ENCODE peak calls at places on chromosomes 13 and 19, in nine cellular contexts. J is cardiac fibroblast, O is astrocyte, I is IMR-90, K is AG04450, C is cardiac muscle cell, M is body of pancreas, B is left ventricle myocardium inferior, X is SK-N-SH. N is an unnamed sample.

GRCh38 chr13:99992912-99993311 is 11.3 kb downstream of the ZIC2 start:
- DNase-seq in C (no peak), I (no peak), K (no peak), B (no peak), O (no peak), X (no peak), J (no peak), M (no peak), N (no peak)

GRCh38 chr13:71240906-71241305 is 626.1 kb downstream of the DACH1 start:
- DNase-seq in C (peak; percentile 32), J (peak; percentile 34), I (no peak), X (peak; percentile 35), O (peak; percentile 7), M (no peak), K (no peak), B (no peak), N (no peak)

GRCh38 chr19:35757231-35757748 is 461 bp upstream of the HSPB6 start:
- DNase-seq in X (peak; percentile 70), K (peak; percentile 85), O (peak; percentile 93), B (peak; percentile 87), C (peak; percentile 98), M (peak; percentile 69), J (peak; percentile 99), I (peak; percentile 96), N (no peak)

GRCh38 chr13:60411983-60412382 is 15.0 kb downstream of the TDRD3 start:
- DNase-seq in C (peak; percentile 62), O (peak; percentile 35), I (no peak), K (no peak), J (peak; percentile 54), M (no peak), B (no peak), X (no peak), N (no peak)

GRCh38 chr13:64810701-64811258 is 2419.4 kb downstream of the PCDH9 start:
- DNase-seq in J (peak; percentile 20), B (no peak), X (no peak), O (peak; percentile 19), C (peak; percentile 11), I (peak; percentile 29), M (no peak), K (no peak), N (no peak)

GRCh38 chr19:35882074-35882832 is 13.9 kb downstream of the APLP1 start:
- DNase-seq in X (peak; percentile 79), M (peak; percentile 51), C (peak; percentile 84), B (no peak), I (peak; percentile 81), J (peak; percentile 87), O (peak; percentile 54), K (peak; percentile 61), N (no peak)

GRCh38 chr13:24130134-24130792 is 30.3 kb upstream of the SPATA13 start:
- DNase-seq in J (no peak), O (peak; percentile 41), M (no peak), C (peak; percentile 23), X (no peak), I (peak; percentile 13), K (no peak), B (no peak), N (no peak)

GRCh38 chr13:29994911-29995601 is 144.6 kb upstream of the UBL3 start:
- DNase-seq in B (no peak), C (no peak), M (no peak), K (no peak), J (no peak), I (no peak), X (no peak), O (no peak), N (no peak)

GRCh38 chr13:49539313-49539712 is 43.6 kb downstream of the PHF11 start:
- DNase-seq in X (no peak), B (no peak), K (peak; percentile 42), M (no peak), O (peak; percentile 6), J (no peak), I (peak; percentile 20), C (no peak), N (no peak)

GRCh38 chr19:45340232-45340898 is at the start of gene KLC3:
- DNase-seq in X (peak; percentile 70), I (no peak), O (no peak), C (no peak), B (no peak), K (no peak), J (no peak), M (peak; percentile 80), N (no peak)

GRCh38 chr13:96053003-96053703 is at the start of gene UGGT2:
- DNase-seq in B (peak; percentile 96), O (peak; percentile 87), M (peak; percentile 97), K (peak; percentile 88), J (peak; percentile 97), C (peak; percentile 97), I (peak; percentile 94), X (peak; percentile 99), N (peak; percentile 90)

GRCh38 chr19:33794578-33795369 is 1.9 kb upstream of the KCTD15 start:
- DNase-seq in C (peak; percentile 50), K (no peak), O (no peak), I (no peak), X (peak; percentile 73), M (no peak), B (peak; percentile 40), J (peak; percentile 41), N (no peak)

GRCh38 chr19:35704218-35704617 is at the start of gene ZBTB32:
- DNase-seq in B (no peak), K (no peak), M (peak; percentile 28), C (peak; percentile 69), I (peak; percentile 61), X (peak; percentile 43), J (peak; percentile 60), O (peak; percentile 46), N (no peak)

GRCh38 chr19:4369888-4370260 is 26.5 kb downstream of the MPND start:
- DNase-seq in O (no peak), B (no peak), C (no peak), K (no peak), J (no peak), M (peak; percentile 55), X (no peak), I (peak; percentile 26), N (no peak)

GRCh38 chr13:23574421-23574820 is 4.2 kb downstream of the TNFRSF19 start:
- DNase-seq in C (no peak), O (no peak), K (no peak), I (no peak), B (no peak), M (no peak), X (no peak), J (no peak), N (no peak)

GRCh38 chr13:27450921-27451461 is 627 bp upstream of the MTIF3 start:
- DNase-seq in X (peak; percentile 54), I (peak; percentile 47), C (peak; percentile 53), B (peak; percentile 42), J (peak; percentile 55), K (no peak), M (peak; percentile 51), O (peak; percentile 60), N (no peak)

GRCh38 chr13:61294467-61295186 is 121.0 kb downstream of the PCDH20 start:
- DNase-seq in M (no peak), B (no peak), I (no peak), O (no peak), C (no peak), X (no peak), K (no peak), J (no peak), N (no peak)

GRCh38 chr19:43976732-43977131 is 7.3 kb upstream of the ZNF155 start:
- DNase-seq in I (no peak), C (no peak), J (no peak), X (no peak), O (no peak), M (no peak), K (no peak), B (no peak), N (no peak)
- TF ChIP-seq CTCF in I (no peak), C (no peak), J (no peak), X (no peak), O (no peak), M (no peak), K (no peak), B (no peak), N (no peak)

GRCh38 chr19:29843180-29844051 is 31.6 kb downstream of the CCNE1 start:
- DNase-seq in X (no peak), M (no peak), K (no peak), I (no peak), C (peak; percentile 63), J (peak; percentile 60), B (peak; percentile 36), O (no peak), N (no peak)
- TF ChIP-seq CTCF in X (no peak), M (no peak), K (no peak), I (no peak), C (no peak), J (no peak), B (no peak), O (no peak), N (no peak)

DNA sequence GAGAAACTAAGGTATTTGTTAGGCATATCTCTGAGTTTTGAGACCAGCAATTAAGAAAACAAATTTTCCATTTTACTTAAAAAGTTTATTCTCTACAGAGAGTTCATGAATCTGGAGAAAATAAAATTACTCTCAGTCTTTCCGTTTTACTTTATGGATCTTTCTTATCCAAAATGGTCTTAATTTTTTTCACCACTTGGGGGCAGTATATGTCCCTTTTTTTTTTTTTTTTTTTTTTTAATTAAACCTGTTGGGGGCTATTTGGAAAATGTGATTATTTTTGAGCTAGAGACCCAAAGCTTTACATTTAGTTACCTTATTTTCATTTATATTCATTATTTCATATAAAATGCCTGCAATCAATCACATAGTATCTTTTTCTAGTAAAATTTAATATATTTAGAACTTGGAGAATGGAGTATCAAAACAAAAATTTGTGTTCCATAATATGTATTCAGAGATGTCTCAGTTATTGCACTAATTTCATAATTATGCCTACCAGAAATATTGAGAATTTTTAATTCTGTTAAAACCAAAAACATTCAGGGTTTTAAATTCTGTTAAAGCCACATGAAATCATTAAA is 27.1 kb downstream of the PIBF1 start:
- DNase-seq in J (peak; percentile 21), B (no peak), M (no peak), K (no peak), O (no peak), C (peak; percentile 28), I (peak; percentile 6), X (peak; percentile 14), N (no peak)
- TF ChIP-seq CTCF in J (peak; percentile 40), B (peak; percentile 68), M (peak; percentile 71), K (peak; percentile 53), O (peak; percentile 37), C (peak; percentile 51), I (peak; percentile 44), X (peak; percentile 81), N (peak; percentile 85)

GRCh38 chr13:48233886-48234488 is 981 bp downstream of the ITM2B start:
- DNase-seq in B (no peak), X (no peak), C (peak; percentile 73), I (peak; percentile 61), O (peak; percentile 55), K (no peak), J (peak; percentile 72), M (no peak), N (no peak)

GRCh38 chr13:48232420-48233096 is 448 bp upstream of the ITM2B start:
- DNase-seq in I (no peak), J (no peak), M (no peak), C (no peak), O (no peak), B (no peak), X (no peak), K (no peak), N (no peak)

GRCh38 chr13:48231948-48232347 is 1.1 kb upstream of the ITM2B start:
- DNase-seq in J (no peak), K (no peak), B (no peak), X (no peak), O (no peak), C (no peak), M (no peak), I (no peak), N (no peak)

GRCh38 chr13:48234652-48235099 is 1.7 kb downstream of the ITM2B start:
- DNase-seq in B (no peak), X (no peak), M (no peak), I (no peak), K (no peak), C (no peak), J (no peak), O (no peak), N (no peak)

GRCh38 chr13:48233097-48233885 is at the start of gene ITM2B:
- DNase-seq in I (peak; percentile 65), O (peak; percentile 47), B (peak; percentile 84), J (peak; percentile 82), C (peak; percentile 79), M (peak; percentile 86), K (no peak), X (peak; percentile 97), N (peak; percentile 78)
- TF ChIP-seq CTCF in I (peak; percentile 36), O (no peak), B (peak; percentile 62), J (peak; percentile 17), C (peak; percentile 41), M (peak; percentile 32), K (peak; percentile 22), X (peak; percentile 48), N (peak; percentile 51)